ENCODE peak calls at places on chromosomes 2 and 18, in five cellular contexts. O, S, X, L and N are unnamed samples.

GRCh38 chr2:6496376-6496775 is 369.3 kb downstream of the CMPK2 start:
- DNase-seq in S (no peak), L (no peak), O (no peak), X (no peak), N (no peak)

GRCh38 chr2:237694423-237695194 is 67.2 kb downstream of the LRRFIP1 start:
- DNase-seq in O (peak), S (no peak), X (no peak), L (no peak), N (no peak)

GRCh38 chr2:58427572-58428285 is 186.6 kb upstream of the FANCL start:
- DNase-seq in L (peak), S (peak), X (peak), O (peak), N (no peak)

GRCh38 chr2:181683518-181684453 is 3.5 kb upstream of the NEUROD1 start:
- DNase-seq in S (peak), L (peak), X (peak), O (peak), N (no peak)

GRCh38 chr2:95231723-95232122 is 24.4 kb downstream of the ZNF892 start:
- DNase-seq in L (no peak), S (peak), O (peak), X (peak), N (peak)

GRCh38 chr2:177666408-177666807 is 273.8 kb downstream of the AGPS start:
- DNase-seq in S (no peak), O (no peak), X (no peak), L (peak), N (no peak)

GRCh38 chr18:55405655-55406373 is 182.2 kb downstream of the TCF4 start:
- DNase-seq in X (no peak), S (no peak), O (no peak), L (peak), N (peak)

GRCh38 chr2:86453838-86454237 is 12.7 kb downstream of the KDM3A start:
- DNase-seq in O (no peak), X (no peak), L (no peak), S (no peak), N (no peak)

GRCh38 chr2:102190425-102191107 is 3.7 kb downstream of the IL1RL2 start:
- DNase-seq in S (no peak), O (no peak), X (no peak), L (no peak), N (no peak)

GRCh38 chr2:152037711-152038110 is 61.1 kb downstream of the CACNB4 start:
- DNase-seq in O (no peak), L (no peak), X (no peak), S (no peak), N (no peak)

GRCh38 chr18:77970814-77971213 is 721.2 kb downstream of the GALR1 start:
- DNase-seq in X (no peak), O (no peak), L (no peak), S (peak), N (no peak)

GRCh38 chr18:76098728-76099514 is 396.1 kb downstream of the ZNF516 start:
- DNase-seq in L (no peak), X (no peak), O (no peak), S (no peak), N (no peak)

GRCh38 chr2:42096869-42097591 is 49.2 kb downstream of the PKDCC start:
- DNase-seq in X (no peak), O (no peak), L (no peak), S (no peak), N (peak)

GRCh38 chr2:160269803-160270570 is 69.9 kb upstream of the ITGB6 start:
- DNase-seq in L (peak), O (peak), S (peak), X (peak), N (peak)

GRCh38 chr2:235394278-235394828 is 99.5 kb upstream of the AGAP1 start:
- DNase-seq in O (no peak), X (no peak), L (peak), S (no peak), N (peak)

GRCh38 chr2:216160786-216161185 is 51.6 kb downstream of the XRCC5 start:
- DNase-seq in X (no peak), S (no peak), L (no peak), O (no peak), N (no peak)

GRCh38 chr2:110747522-110748488 is 15.4 kb downstream of the ACOXL start:
- DNase-seq in L (no peak), S (no peak), O (no peak), X (no peak), N (no peak)

GRCh38 chr2:110114007-110114591 is 1.5 kb downstream of the MALL start:
- DNase-seq in O (no peak), S (no peak), X (no peak), L (no peak), N (no peak)

GRCh38 chr18:354003-354402 is 86.2 kb upstream of the THOC1 start:
- DNase-seq in X (no peak), O (no peak), S (no peak), L (peak), N (no peak)

GRCh38 chr2:202327887-202328286 is 48.2 kb upstream of the BMPR2 start:
- DNase-seq in L (no peak), X (no peak), O (no peak), S (no peak), N (no peak)

GRCh38 chr2:99811544-99811943 is 321.7 kb upstream of the REV1 start:
- DNase-seq in S (no peak), L (peak), O (no peak), X (no peak), N (peak)

GRCh38 chr2:55155764-55156221 is 76.3 kb downstream of the CLHC1 start:
- DNase-seq in X (no peak), L (peak), O (no peak), S (no peak), N (no peak)

GRCh38 chr18:69974365-69974764 is 26.7 kb upstream of the CD226 start:
- DNase-seq in L (peak), S (no peak), O (no peak), X (no peak), N (no peak)

GRCh38 chr2:44118257-44118656 is 50.4 kb upstream of the PPM1B start:
- DNase-seq in O (no peak), S (no peak), X (no peak), L (peak), N (peak)

GRCh38 chr2:9473308-9473984 is 905 bp upstream of the IAH1 start:
- DNase-seq in S (no peak), O (peak), X (peak), L (no peak), N (peak)
- H2BK12ac ChIP-seq in S (no peak), O (no peak), X (no peak), L (no peak), N (no peak)

GRCh38 chr2:190854726-190855125 is 25.9 kb upstream of the GLS start:
- DNase-seq in O (no peak), X (no peak), L (no peak), S (no peak), N (no peak)
- H2BK12ac ChIP-seq in O (no peak), X (no peak), L (no peak), S (no peak), N (no peak)

GRCh38 chr2:241298554-241299165 is 16.8 kb downstream of the HDLBP start:
- DNase-seq in S (no peak), L (no peak), O (no peak), X (peak), N (no peak)
- H2BK12ac ChIP-seq in S (no peak), L (no peak), O (no peak), X (no peak), N (no peak)

DNA sequence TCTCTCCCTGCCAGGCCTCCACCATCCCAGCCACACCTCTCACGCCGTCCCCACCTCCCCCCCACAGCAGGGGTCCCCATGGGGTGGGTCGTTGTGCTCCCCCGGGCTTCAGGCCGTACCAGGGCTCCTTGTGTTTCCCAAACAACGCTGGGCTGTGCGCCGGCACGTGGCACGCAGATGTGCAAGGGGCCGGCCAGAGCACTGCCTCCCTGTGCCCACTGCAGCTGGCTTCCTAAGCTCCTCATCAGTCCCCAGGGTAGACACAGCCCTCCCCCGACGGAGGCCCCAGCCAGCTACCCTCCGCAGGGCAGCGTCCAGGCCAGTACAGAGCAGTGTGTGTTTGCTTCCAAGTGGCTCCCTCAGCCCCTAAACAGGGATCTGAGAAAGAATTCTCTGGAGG is 34.0 kb downstream of the BIN1 start:
- DNase-seq in O (no peak), X (no peak), S (no peak), L (no peak), N (no peak)
- H2BK12ac ChIP-seq in O (no peak), X (no peak), S (no peak), L (no peak), N (no peak)

DNA sequence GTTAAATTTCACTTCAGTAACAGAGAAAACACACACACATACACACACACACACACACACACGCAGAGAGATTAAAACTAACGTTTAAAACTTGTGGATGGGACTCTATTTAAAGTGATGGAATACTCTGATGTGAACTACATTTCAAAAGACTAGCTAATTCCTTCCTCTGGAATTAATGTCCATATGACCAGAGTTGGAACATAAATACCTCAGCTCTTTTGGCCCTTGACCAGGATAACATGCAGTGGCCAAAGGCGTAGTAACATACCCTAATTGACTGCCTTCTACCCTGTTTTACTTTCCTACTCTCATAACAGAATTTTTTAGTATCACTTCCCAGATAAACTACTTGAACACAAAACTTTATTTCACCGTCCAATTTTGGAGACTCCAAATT is 671.3 kb upstream of the CHAC2 start:
- DNase-seq in O (no peak), L (no peak), S (no peak), X (no peak), N (no peak)
- H2BK12ac ChIP-seq in O (no peak), L (no peak), S (no peak), X (no peak), N (no peak)

DNA sequence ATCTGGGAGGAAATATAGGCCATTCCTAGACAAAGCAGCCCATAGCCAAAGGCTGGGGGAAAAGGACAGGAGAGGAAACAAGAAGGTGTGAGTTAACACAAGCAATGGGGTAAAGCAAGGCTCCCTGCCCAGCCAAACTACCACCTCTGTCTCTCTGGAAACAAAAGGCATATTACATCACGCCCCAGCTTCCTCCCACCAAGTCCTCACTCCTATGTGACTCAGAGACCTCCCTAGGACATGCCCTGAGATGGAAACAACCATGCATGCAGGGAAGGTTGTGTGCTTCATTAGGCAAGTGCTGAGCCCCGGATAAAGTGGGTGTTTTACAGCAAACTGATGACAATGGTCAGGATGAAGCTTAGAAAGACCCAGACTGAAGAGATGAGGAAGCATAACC is 9.0 kb upstream of the ATRAID start:
- DNase-seq in S (no peak), L (no peak), X (no peak), O (no peak), N (no peak)
- H2BK12ac ChIP-seq in S (no peak), L (no peak), X (no peak), O (no peak), N (no peak)

GRCh38 chr2:11512431-11512830 is 21.4 kb upstream of the GREB1 start:
- DNase-seq in O (no peak), S (no peak), X (no peak), L (no peak), N (no peak)
- H2BK12ac ChIP-seq in O (no peak), S (no peak), X (peak), L (no peak), N (no peak)

GRCh38 chr2:7524211-7524594 is 607.0 kb downstream of the RNF144A start:
- DNase-seq in X (no peak), S (no peak), O (no peak), L (no peak), N (no peak)
- H2BK12ac ChIP-seq in X (no peak), S (no peak), O (no peak), L (no peak), N (no peak)

GRCh38 chr18:45330170-45330594 is 285.1 kb upstream of the SLC14A2 start:
- DNase-seq in S (no peak), X (no peak), L (no peak), O (no peak), N (no peak)

GRCh38 chr18:45326505-45326904 is 288.8 kb upstream of the SLC14A2 start:
- DNase-seq in O (no peak), S (no peak), L (no peak), X (no peak), N (no peak)

GRCh38 chr18:45325791-45326190 is 289.5 kb upstream of the SLC14A2 start:
- DNase-seq in O (no peak), L (no peak), X (no peak), S (peak), N (no peak)

GRCh38 chr18:45328271-45328670 is 287.0 kb upstream of the SLC14A2 start:
- DNase-seq in X (no peak), S (no peak), L (no peak), O (no peak), N (no peak)

GRCh38 chr18:45328762-45329161 is 286.5 kb upstream of the SLC14A2 start:
- DNase-seq in O (no peak), S (no peak), X (no peak), L (no peak), N (no peak)
- H2BK12ac ChIP-seq in O (no peak), S (no peak), X (no peak), L (no peak), N (no peak)